ENCODE peak calls at places on chromosomes 13 and 19, in seven cellular contexts. I is AG20443; L is renal cortical epithelial cell; Z is activated naive CD8-positive, alpha-beta T cell treated with anti-CD3 and anti-CD28 coated beads, Interleukin-2, amount 50 U/mL, for 16 hours; Y is heart right ventricle; S is left ventricle myocardium superior; H is aorta. B is an unnamed sample.

GRCh38 chr19:34188388-34188787 is 16.1 kb downstream of the LSM14A start:
- DNase-seq in L (peak), Y (no peak), H (no peak), Z (no peak), I (no peak), S (no peak), B (no peak)

GRCh38 chr13:48727252-48728011 is 73.7 kb downstream of the CYSLTR2 start:
- DNase-seq in Y (peak), H (no peak), L (no peak), I (no peak), Z (no peak), S (peak), B (no peak)

GRCh38 chr19:28519950-28520861 is 692.7 kb downstream of the UQCRFS1 start:
- DNase-seq in Y (no peak), L (peak), S (no peak), Z (no peak), I (peak), H (no peak), B (peak)

GRCh38 chr19:47313754-47314133 is 4.1 kb downstream of the C5AR1 start:
- DNase-seq in Y (no peak), I (no peak), Z (no peak), L (no peak), H (no peak), S (no peak), B (no peak)

GRCh38 chr13:32837973-32838940 is 178.0 kb upstream of the KL start:
- DNase-seq in Z (no peak), I (no peak), S (no peak), L (peak), Y (no peak), H (no peak), B (peak)

GRCh38 chr13:41345165-41345920 is 34.3 kb downstream of the NAA16 start:
- DNase-seq in S (no peak), H (no peak), Y (no peak), Z (no peak), L (no peak), I (no peak), B (no peak)

GRCh38 chr13:51793570-51794273 is 10.2 kb downstream of the DHRS12 start:
- DNase-seq in Z (peak), S (no peak), H (no peak), L (peak), Y (no peak), I (peak), B (no peak)

GRCh38 chr19:5903054-5903501 is 512 bp downstream of the NDUFA11 start:
- DNase-seq in L (peak), H (no peak), Z (no peak), Y (no peak), I (peak), S (no peak), B (no peak)

GRCh38 chr13:70206671-70207070 is 98.4 kb upstream of the KLHL1 start:
- DNase-seq in Z (no peak), S (no peak), L (no peak), Y (no peak), I (no peak), H (no peak), B (no peak)

GRCh38 chr19:18006895-18007604 is 920 bp upstream of the ARRDC2 start:
- DNase-seq in I (peak), H (peak), L (peak), S (peak), Y (peak), Z (no peak), B (peak)

GRCh38 chr13:44259045-44260042 is 114.3 kb upstream of the SERP2 start:
- DNase-seq in Y (no peak), Z (peak), I (no peak), L (peak), H (peak), S (no peak), B (peak)

GRCh38 chr13:97407540-97407939 is 26.4 kb upstream of the RAP2A start:
- DNase-seq in H (no peak), Z (no peak), Y (no peak), L (no peak), S (no peak), I (no peak), B (no peak)

GRCh38 chr19:51386882-51387520 is 773 bp downstream of the LIM2 start:
- DNase-seq in Y (no peak), S (no peak), Z (no peak), L (no peak), H (no peak), I (no peak), B (no peak)

GRCh38 chr19:1333789-1334188 is 48.1 kb downstream of the EFNA2 start:
- DNase-seq in Z (no peak), Y (no peak), I (no peak), L (peak), S (no peak), H (no peak), B (no peak)

GRCh38 chr13:20105161-20105689 is 55.6 kb downstream of the GJA3 start:
- DNase-seq in Z (no peak), H (no peak), L (no peak), Y (no peak), I (no peak), S (no peak), B (no peak)

GRCh38 chr13:73329355-73329754 is 270.6 kb downstream of the KLF5 start:
- DNase-seq in I (no peak), S (no peak), L (no peak), Z (no peak), H (no peak), Y (no peak), B (no peak)

GRCh38 chr13:30341815-30342570 is 34.6 kb upstream of the KATNAL1 start:
- DNase-seq in L (peak), H (peak), S (peak), Y (peak), I (peak), Z (no peak), B (peak)

GRCh38 chr13:87622921-87623320 is 48.2 kb upstream of the SLITRK5 start:
- DNase-seq in L (no peak), H (no peak), S (no peak), I (no peak), Y (no peak), Z (no peak), B (no peak)

GRCh38 chr19:50969413-50969760 is at the start of gene KLK6:
- DNase-seq in L (peak), Z (no peak), Y (no peak), I (no peak), S (no peak), H (no peak), B (no peak)

GRCh38 chr13:84894749-84895148 is 904.5 kb downstream of the SLITRK6 start:
- DNase-seq in I (no peak), H (no peak), L (no peak), Z (no peak), S (no peak), Y (no peak), B (no peak)